ENCODE peak calls at places on chromosome 6, in five cellular contexts. One of them, this sample, is unnamed.

GRCh38 chr6:166417285-166417691 is 34.5 kb upstream of the MPC1 start:
- DNase-seq in HepG2: no peak
- DNase-seq in SK-N-SH: no peak
- DNase-seq in Panc1: no peak
- DNase-seq in HCT116: no peak
- DNase-seq in this sample: no peak

GRCh38 chr6:169564453-169565240 is 137.2 kb downstream of the WDR27 start:
- DNase-seq in HCT116: no peak
- DNase-seq in Panc1: no peak
- DNase-seq in SK-N-SH: no peak
- DNase-seq in HepG2: no peak
- DNase-seq in this sample: no peak

GRCh38 chr6:89452269-89452668 is 19.3 kb downstream of the ANKRD6 start:
- DNase-seq in Panc1: no peak
- DNase-seq in HepG2: no peak
- DNase-seq in HCT116: no peak
- DNase-seq in SK-N-SH: no peak
- DNase-seq in this sample: no peak

GRCh38 chr6:131215212-131215611 is 79.9 kb downstream of the AKAP7 start:
- DNase-seq in SK-N-SH: no peak
- DNase-seq in Panc1: no peak
- DNase-seq in HepG2: no peak
- DNase-seq in HCT116: no peak
- DNase-seq in this sample: no peak

GRCh38 chr6:7230327-7230691 is 82.7 kb downstream of the SSR1 start:
- DNase-seq in SK-N-SH: no peak
- DNase-seq in HCT116: no peak
- DNase-seq in Panc1: no peak
- DNase-seq in HepG2: no peak
- DNase-seq in this sample: no peak

GRCh38 chr6:66897576-66897975 is 1190.5 kb upstream of the EYS start:
- DNase-seq in HCT116: no peak
- DNase-seq in Panc1: no peak
- DNase-seq in SK-N-SH: no peak
- DNase-seq in HepG2: peak; percentile 4
- DNase-seq in this sample: no peak

GRCh38 chr6:137166247-137167098 is 7.0 kb downstream of the IL22RA2 start:
- DNase-seq in HepG2: no peak
- DNase-seq in SK-N-SH: no peak
- DNase-seq in HCT116: no peak
- DNase-seq in Panc1: peak; percentile 7
- DNase-seq in this sample: no peak

GRCh38 chr6:138572200-138572875 is 73.0 kb upstream of the NHSL1 start:
- DNase-seq in HepG2: peak; percentile 97
- DNase-seq in Panc1: no peak
- DNase-seq in HCT116: no peak
- DNase-seq in SK-N-SH: no peak
- DNase-seq in this sample: no peak

GRCh38 chr6:44003345-44004061 is 123.7 kb downstream of the MRPL14 start:
- DNase-seq in HCT116: no peak
- DNase-seq in SK-N-SH: no peak
- DNase-seq in Panc1: no peak
- DNase-seq in HepG2: no peak
- DNase-seq in this sample: peak; percentile 73

GRCh38 chr6:139124887-139125672 is 9.8 kb upstream of the HECA start:
- DNase-seq in HepG2: peak; percentile 61
- DNase-seq in Panc1: no peak
- DNase-seq in HCT116: peak; percentile 70
- DNase-seq in SK-N-SH: peak; percentile 39
- DNase-seq in this sample: no peak

GRCh38 chr6:128079026-128079425 is 178.2 kb upstream of the THEMIS start:
- DNase-seq in HepG2: no peak
- DNase-seq in HCT116: no peak
- DNase-seq in SK-N-SH: no peak
- DNase-seq in Panc1: no peak
- DNase-seq in this sample: no peak

GRCh38 chr6:11023032-11023431 is 21.1 kb downstream of the ELOVL2 start:
- DNase-seq in HCT116: no peak
- DNase-seq in HepG2: no peak
- DNase-seq in SK-N-SH: no peak
- DNase-seq in Panc1: no peak
- DNase-seq in this sample: no peak

GRCh38 chr6:12208190-12208589 is 82.0 kb upstream of the EDN1 start:
- DNase-seq in HCT116: no peak
- DNase-seq in Panc1: no peak
- DNase-seq in HepG2: no peak
- DNase-seq in SK-N-SH: no peak
- DNase-seq in this sample: no peak

GRCh38 chr6:166253277-166254229 is 54.6 kb downstream of the PRR18 start:
- DNase-seq in HepG2: no peak
- DNase-seq in SK-N-SH: peak; percentile 66
- DNase-seq in HCT116: no peak
- DNase-seq in Panc1: no peak
- DNase-seq in this sample: no peak

GRCh38 chr6:15109338-15110090 is 136.4 kb upstream of the JARID2 start:
- DNase-seq in HepG2: no peak
- DNase-seq in SK-N-SH: no peak
- DNase-seq in Panc1: no peak
- DNase-seq in HCT116: no peak
- DNase-seq in this sample: no peak

GRCh38 chr6:126176266-126176665 is 163.6 kb upstream of the CENPW start:
- DNase-seq in SK-N-SH: peak; percentile 8
- DNase-seq in HCT116: no peak
- DNase-seq in Panc1: no peak
- DNase-seq in HepG2: peak; percentile 18
- DNase-seq in this sample: no peak

GRCh38 chr6:10203651-10204050 is 211.2 kb downstream of the TFAP2A start:
- DNase-seq in HepG2: no peak
- DNase-seq in HCT116: no peak
- DNase-seq in SK-N-SH: no peak
- DNase-seq in Panc1: no peak
- DNase-seq in this sample: no peak

GRCh38 chr6:14066782-14067406 is 50.7 kb upstream of the CD83 start:
- DNase-seq in HepG2: peak; percentile 55
- DNase-seq in HCT116: peak; percentile 68
- DNase-seq in SK-N-SH: peak; percentile 67
- DNase-seq in Panc1: no peak
- DNase-seq in this sample: no peak

GRCh38 chr6:101296184-101296583 is 97.3 kb upstream of the GRIK2 start:
- DNase-seq in SK-N-SH: peak; percentile 41
- DNase-seq in HCT116: no peak
- DNase-seq in HepG2: no peak
- DNase-seq in Panc1: no peak
- DNase-seq in this sample: no peak

GRCh38 chr6:154474636-154475428 is 35.7 kb downstream of the CNKSR3 start:
- DNase-seq in HCT116: peak; percentile 7
- DNase-seq in SK-N-SH: no peak
- DNase-seq in HepG2: no peak
- DNase-seq in Panc1: no peak
- DNase-seq in this sample: no peak

GRCh38 chr6:112717856-112718255 is 370.7 kb downstream of the RFPL4B start:
- DNase-seq in Panc1: no peak
- DNase-seq in HCT116: no peak
- DNase-seq in SK-N-SH: no peak
- DNase-seq in HepG2: no peak
- DNase-seq in this sample: no peak

GRCh38 chr6:107318100-107318736 is 141.1 kb downstream of the PDSS2 start:
- DNase-seq in SK-N-SH: peak; percentile 64
- DNase-seq in HepG2: peak; percentile 44
- DNase-seq in HCT116: peak; percentile 26
- DNase-seq in Panc1: peak; percentile 42
- DNase-seq in this sample: peak; percentile 51

GRCh38 chr6:12278915-12279314 is 11.2 kb upstream of the EDN1 start:
- DNase-seq in Panc1: no peak
- DNase-seq in SK-N-SH: no peak
- DNase-seq in HCT116: no peak
- DNase-seq in HepG2: no peak
- DNase-seq in this sample: no peak

GRCh38 chr6:30705620-30706019 is 11.5 kb downstream of the MDC1 start:
- DNase-seq in HepG2: no peak
- DNase-seq in SK-N-SH: no peak
- DNase-seq in Panc1: no peak
- DNase-seq in HCT116: no peak
- DNase-seq in this sample: no peak

GRCh38 chr6:10312445-10312844 is 102.4 kb downstream of the TFAP2A start:
- DNase-seq in Panc1: no peak
- DNase-seq in SK-N-SH: no peak
- DNase-seq in HCT116: no peak
- DNase-seq in HepG2: no peak
- DNase-seq in this sample: no peak

GRCh38 chr6:17237246-17237645 is 43.9 kb upstream of the RBM24 start:
- DNase-seq in Panc1: no peak
- DNase-seq in HepG2: no peak
- DNase-seq in HCT116: no peak
- DNase-seq in SK-N-SH: no peak
- DNase-seq in this sample: no peak

GRCh38 chr6:134123666-134124208 is 71.3 kb upstream of the SLC2A12 start:
- DNase-seq in HepG2: peak; percentile 53
- DNase-seq in HCT116: peak; percentile 94
- DNase-seq in Panc1: peak; percentile 65
- DNase-seq in SK-N-SH: peak; percentile 53
- DNase-seq in this sample: no peak

GRCh38 chr6:130377371-130377770 is 11.6 kb downstream of the TMEM200A start:
- DNase-seq in HCT116: no peak
- DNase-seq in Panc1: no peak
- DNase-seq in SK-N-SH: no peak
- DNase-seq in HepG2: no peak
- DNase-seq in this sample: no peak

GRCh38 chr6:165769401-165769800 is 106.4 kb upstream of the PDE10A start:
- DNase-seq in Panc1: no peak
- DNase-seq in HepG2: no peak
- DNase-seq in SK-N-SH: no peak
- DNase-seq in HCT116: no peak
- DNase-seq in this sample: no peak

GRCh38 chr6:47669684-47670515 is 28.5 kb upstream of the ADGRF4 start:
- DNase-seq in HepG2: no peak
- DNase-seq in HCT116: no peak
- DNase-seq in SK-N-SH: no peak
- DNase-seq in Panc1: no peak
- DNase-seq in this sample: no peak

GRCh38 chr6:11009353-11009752 is 34.8 kb downstream of the ELOVL2 start:
- DNase-seq in Panc1: peak; percentile 71
- DNase-seq in HCT116: peak; percentile 34
- DNase-seq in SK-N-SH: no peak
- DNase-seq in HepG2: peak; percentile 65
- DNase-seq in this sample: no peak

GRCh38 chr6:17705428-17705777 is 1.3 kb downstream of the NUP153 start:
- DNase-seq in HepG2: peak; percentile 37
- DNase-seq in SK-N-SH: peak; percentile 69
- DNase-seq in HCT116: peak; percentile 21
- DNase-seq in Panc1: no peak
- DNase-seq in this sample: no peak

GRCh38 chr6:18501313-18502013 is 114.3 kb downstream of the RNF144B start:
- DNase-seq in HCT116: no peak
- DNase-seq in HepG2: no peak
- DNase-seq in SK-N-SH: no peak
- DNase-seq in Panc1: no peak
- DNase-seq in this sample: no peak

GRCh38 chr6:144797881-144798589 is 512.9 kb downstream of the UTRN start:
- DNase-seq in HCT116: peak; percentile 77
- DNase-seq in HepG2: no peak
- DNase-seq in Panc1: peak; percentile 66
- DNase-seq in SK-N-SH: no peak
- DNase-seq in this sample: no peak
- TF ChIP-seq SIN3A in HCT116: peak; percentile 22
- TF ChIP-seq SIN3A in HepG2: no peak
- TF ChIP-seq SIN3A in Panc1: no peak
- TF ChIP-seq SIN3A in SK-N-SH: no peak
- TF ChIP-seq SIN3A in this sample: no peak

DNA sequence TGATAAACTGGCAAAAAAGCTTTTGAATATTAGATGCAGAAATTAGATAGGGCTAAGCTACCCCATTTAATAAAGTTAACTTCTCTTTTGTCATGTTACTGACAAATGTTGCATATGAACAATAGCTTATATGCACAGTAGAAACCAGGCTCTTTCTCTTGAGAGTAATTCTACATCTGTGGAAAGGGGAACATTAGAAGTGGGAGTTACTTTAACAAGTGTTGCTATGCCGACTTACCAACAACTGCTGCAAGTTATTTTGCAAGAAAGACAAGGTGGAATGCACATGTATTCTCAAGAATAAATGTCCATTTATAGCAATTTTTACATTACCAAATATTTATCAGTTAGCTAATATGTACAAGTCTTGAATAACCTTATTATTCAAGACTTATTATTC is 38.2 kb downstream of the ADGRG6 start:
- DNase-seq in HepG2: no peak
- DNase-seq in SK-N-SH: no peak
- DNase-seq in Panc1: no peak
- DNase-seq in HCT116: no peak
- DNase-seq in this sample: no peak
- TF ChIP-seq SIN3A in HepG2: no peak
- TF ChIP-seq SIN3A in SK-N-SH: no peak
- TF ChIP-seq SIN3A in Panc1: no peak
- TF ChIP-seq SIN3A in HCT116: no peak
- TF ChIP-seq SIN3A in this sample: no peak

GRCh38 chr6:150639823-150640331 is 40.2 kb downstream of the PLEKHG1 start:
- DNase-seq in Panc1: no peak
- DNase-seq in HepG2: no peak
- DNase-seq in SK-N-SH: no peak
- DNase-seq in HCT116: no peak
- DNase-seq in this sample: no peak
- TF ChIP-seq SIN3A in Panc1: no peak
- TF ChIP-seq SIN3A in HepG2: no peak
- TF ChIP-seq SIN3A in SK-N-SH: no peak
- TF ChIP-seq SIN3A in HCT116: no peak
- TF ChIP-seq SIN3A in this sample: no peak

GRCh38 chr6:448296-449056 is 56.9 kb downstream of the IRF4 start:
- DNase-seq in SK-N-SH: no peak
- DNase-seq in HepG2: no peak
- DNase-seq in HCT116: no peak
- DNase-seq in Panc1: no peak
- DNase-seq in this sample: no peak

GRCh38 chr6:447381-448165 is 56.0 kb downstream of the IRF4 start:
- DNase-seq in Panc1: no peak
- DNase-seq in SK-N-SH: no peak
- DNase-seq in HepG2: no peak
- DNase-seq in HCT116: no peak
- DNase-seq in this sample: peak; percentile 39

GRCh38 chr6:449486-450419 is 58.2 kb downstream of the IRF4 start:
- DNase-seq in HCT116: no peak
- DNase-seq in Panc1: no peak
- DNase-seq in HepG2: no peak
- DNase-seq in SK-N-SH: no peak
- DNase-seq in this sample: no peak

GRCh38 chr6:451336-451735 is 59.8 kb downstream of the IRF4 start:
- DNase-seq in Panc1: no peak
- DNase-seq in HCT116: no peak
- DNase-seq in HepG2: no peak
- DNase-seq in SK-N-SH: no peak
- DNase-seq in this sample: no peak

DNA sequence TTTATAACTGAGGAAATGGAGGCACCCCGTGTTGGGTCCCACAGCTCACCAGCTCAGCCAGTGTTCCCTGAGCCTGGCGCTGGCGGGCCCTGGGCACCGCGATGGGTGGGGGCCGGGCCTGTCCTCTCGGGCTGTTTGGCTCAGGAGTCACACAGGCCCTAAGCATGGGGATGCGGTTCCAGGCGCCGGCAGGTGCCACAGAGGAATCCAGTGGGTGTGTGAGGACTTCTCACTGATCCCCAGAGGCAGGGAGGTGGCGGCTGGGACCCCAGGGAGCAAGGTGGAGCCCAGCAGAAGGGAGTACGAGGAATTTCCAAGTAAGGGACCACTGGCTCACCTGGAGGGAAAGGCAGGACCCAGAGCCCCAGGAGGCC is 57.5 kb downstream of the IRF4 start:
- DNase-seq in SK-N-SH: no peak
- DNase-seq in HepG2: no peak
- DNase-seq in Panc1: no peak
- DNase-seq in HCT116: no peak
- DNase-seq in this sample: no peak
- TF ChIP-seq SIN3A in SK-N-SH: no peak
- TF ChIP-seq SIN3A in HepG2: no peak
- TF ChIP-seq SIN3A in Panc1: no peak
- TF ChIP-seq SIN3A in HCT116: no peak
- TF ChIP-seq SIN3A in this sample: no peak

This sample was measured in H1.